ENCODE peak calls at places on chromosome 18, in five cellular contexts. M is stomach, A is GM12878, G is SK-N-SH, Q is GM23338. J is an unnamed sample.

GRCh38 chr18:55416791-55417190 is 171.2 kb downstream of the TCF4 start:
- DNase-seq in Q (no peak), M (no peak), G (peak), A (no peak), J (no peak)

GRCh38 chr18:47519706-47520105 is 268.2 kb upstream of the SKOR2 start:
- DNase-seq in Q (no peak), G (no peak), A (no peak), M (no peak), J (no peak)

GRCh38 chr18:41004320-41004719 is 950.7 kb upstream of the PIK3C3 start:
- DNase-seq in A (no peak), M (no peak), G (no peak), Q (peak), J (no peak)

GRCh38 chr18:71105078-71105819 is 816.4 kb downstream of the SOCS6 start:
- DNase-seq in G (no peak), A (no peak), Q (no peak), M (no peak), J (no peak)

GRCh38 chr18:74836296-74837139 is 238.8 kb downstream of the ZNF407 start:
- DNase-seq in Q (peak), G (peak), A (no peak), M (peak), J (peak)

GRCh38 chr18:8741524-8741923 is 36.2 kb downstream of the MTCL1 start:
- DNase-seq in A (no peak), G (no peak), M (no peak), Q (no peak), J (no peak)

GRCh38 chr18:36568487-36568886 is 260.3 kb downstream of the TPGS2 start:
- DNase-seq in M (no peak), Q (no peak), G (no peak), A (peak), J (no peak)

GRCh38 chr18:22999212-22999611 is 66.1 kb downstream of the RBBP8 start:
- DNase-seq in Q (no peak), G (no peak), A (no peak), M (no peak), J (no peak)

GRCh38 chr18:13455960-13456471 is 237.5 kb downstream of the LDLRAD4 start:
- DNase-seq in A (peak), G (no peak), Q (no peak), M (no peak), J (no peak)

GRCh38 chr18:22455425-22456150 is 37.9 kb upstream of the CTAGE1 start:
- DNase-seq in G (no peak), M (no peak), Q (peak), A (no peak), J (no peak)

GRCh38 chr18:76923485-76924085 is 101.2 kb downstream of the ZNF236 start:
- DNase-seq in G (peak), M (no peak), A (no peak), Q (peak), J (peak)

GRCh38 chr18:8400193-8400752 is 209.0 kb upstream of the RAB12 start:
- DNase-seq in Q (no peak), M (no peak), G (no peak), A (no peak), J (no peak)

GRCh38 chr18:60987963-60988362 is 345.3 kb upstream of the CDH20 start:
- DNase-seq in G (no peak), M (no peak), Q (no peak), A (no peak), J (no peak)

DNA sequence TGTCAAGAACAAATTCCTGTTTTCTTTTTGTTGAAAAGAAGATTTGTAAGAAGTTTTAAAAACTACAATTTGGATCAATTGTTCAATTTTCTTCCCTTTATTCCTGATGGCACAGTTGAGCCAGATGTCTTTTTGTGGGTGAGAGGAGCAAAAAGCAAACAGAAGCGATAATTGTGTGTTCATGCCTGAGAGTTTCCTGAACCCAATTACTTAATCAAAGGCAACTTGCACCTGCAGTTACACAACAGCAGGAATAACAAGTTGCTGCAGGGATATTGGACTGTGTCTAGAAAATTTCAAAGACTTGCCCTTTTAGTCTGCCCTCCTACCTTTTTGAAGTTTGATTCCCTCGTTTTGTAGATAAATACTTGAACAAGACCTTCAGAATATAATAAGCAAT is 383.6 kb downstream of the DSEL start:
- DNase-seq in G (no peak), A (no peak), M (no peak), Q (no peak), J (no peak)
- TF ChIP-seq POLR2AphosphoS5 in G (no peak), A (no peak), M (no peak), Q (no peak), J (no peak)

GRCh38 chr18:78924301-78925192 is 55.1 kb upstream of the SALL3 start:
- DNase-seq in A (no peak), G (no peak), Q (no peak), M (no peak), J (no peak)

GRCh38 chr18:78926243-78926615 is 53.4 kb upstream of the SALL3 start:
- DNase-seq in A (no peak), M (no peak), Q (no peak), G (no peak), J (no peak)

GRCh38 chr18:78925193-78925540 is 54.5 kb upstream of the SALL3 start:
- DNase-seq in M (no peak), Q (no peak), G (no peak), A (no peak), J (no peak)

GRCh38 chr18:78927156-78927555 is 52.5 kb upstream of the SALL3 start:
- DNase-seq in A (no peak), M (no peak), G (no peak), Q (no peak), J (no peak)

GRCh38 chr18:78925557-78926242 is 53.9 kb upstream of the SALL3 start:
- DNase-seq in Q (no peak), M (peak), G (no peak), A (no peak), J (no peak)
- H3K4me3 ChIP-seq in Q (no peak), M (no peak), G (no peak), A (no peak), J (no peak)

GRCh38 chr18:59959606-59960005 is 59.8 kb downstream of the PMAIP1 start:
- DNase-seq in M (no peak), Q (no peak), G (no peak), A (no peak), J (no peak)

GRCh38 chr18:59959079-59959478 is 59.3 kb downstream of the PMAIP1 start:
- DNase-seq in M (no peak), Q (no peak), G (no peak), A (no peak), J (no peak)

GRCh38 chr18:59963229-59963628 is 63.4 kb downstream of the PMAIP1 start:
- DNase-seq in G (no peak), A (no peak), M (no peak), Q (no peak), J (no peak)

GRCh38 chr18:59960272-59960671 is 60.5 kb downstream of the PMAIP1 start:
- DNase-seq in A (no peak), M (no peak), Q (no peak), G (no peak), J (no peak)

DNA sequence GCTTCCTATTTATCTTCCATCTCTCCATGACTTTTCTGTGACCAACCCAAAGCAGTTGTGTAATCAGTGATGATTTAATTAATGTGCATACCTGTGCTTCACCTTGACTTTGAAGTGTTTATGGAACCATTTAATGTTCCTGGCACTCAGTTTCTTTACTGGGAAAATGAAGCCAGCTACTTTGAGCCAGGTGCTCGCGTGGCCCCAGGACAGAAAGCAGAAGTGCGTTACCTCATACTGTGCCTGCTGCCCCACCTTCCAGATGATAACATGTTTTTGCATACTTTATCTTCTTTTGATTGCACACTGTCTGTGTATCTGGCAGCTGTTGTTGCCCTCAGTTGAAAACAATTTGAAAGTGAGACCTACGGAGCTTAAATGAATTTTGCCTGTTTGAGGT is 61.3 kb downstream of the PMAIP1 start:
- DNase-seq in A (no peak), G (no peak), M (no peak), Q (no peak), J (peak)
- TF ChIP-seq POLR2AphosphoS5 in A (no peak), G (no peak), M (no peak), Q (no peak), J (no peak)

GRCh38 chr18:10949655-10950054 is 199.7 kb downstream of the PIEZO2 start:
- DNase-seq in G (no peak), Q (no peak), M (no peak), A (no peak), J (no peak)
- H3K4me3 ChIP-seq in G (no peak), Q (no peak), M (no peak), A (peak), J (no peak)

DNA sequence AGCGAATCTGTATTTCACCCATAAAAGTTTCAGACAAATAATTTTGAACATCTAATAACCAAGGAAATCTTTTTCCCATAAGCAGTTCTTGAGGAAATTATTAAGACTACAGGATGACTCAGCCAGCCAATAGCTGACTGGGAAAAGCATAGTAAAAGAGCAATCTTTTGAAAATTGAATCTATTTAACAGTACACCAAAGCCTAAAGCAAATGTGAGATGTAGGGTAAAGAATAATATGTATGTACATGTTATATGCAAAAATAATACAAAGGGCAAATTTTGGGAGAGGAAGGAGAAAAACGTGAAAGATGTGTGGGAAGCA is 12.6 kb upstream of the KDSR start:
- DNase-seq in Q (no peak), G (no peak), A (no peak), M (no peak), J (no peak)
- TF ChIP-seq POLR2AphosphoS5 in Q (no peak), G (no peak), A (no peak), M (no peak), J (no peak)